ENCODE peak calls at places on chromosomes 11 and 22, in five cellular contexts. M is body of pancreas; X is stimulated activated CD4-positive, alpha-beta T cell treated with anti-CD3 and anti-CD28 coated beads, Interleukin-4, amount 100 ng/mL, for 48 hours; P is HT1080; Y is omental fat pad. J is an unnamed sample.

GRCh38 chr11:686451-687243 is 8.4 kb downstream of the DEAF1 start:
- DNase-seq in M (no peak), X (no peak), P (no peak), Y (no peak), J (no peak)

GRCh38 chr11:119062779-119063178 is 4.8 kb upstream of the VPS11 start:
- DNase-seq in M (peak), X (no peak), P (peak), Y (no peak), J (no peak)

GRCh38 chr11:1175461-1176223 is 17.9 kb downstream of the MUC5AC start:
- DNase-seq in M (no peak), X (no peak), P (no peak), Y (no peak), J (no peak)

GRCh38 chr11:129225190-129225589 is 33.1 kb upstream of the ARHGAP32 start:
- DNase-seq in M (no peak), X (no peak), P (peak), Y (no peak), J (no peak)

GRCh38 chr11:12824281-12825041 is 150.2 kb downstream of the TEAD1 start:
- DNase-seq in M (peak), X (no peak), P (no peak), Y (no peak), J (no peak)

GRCh38 chr22:29320546-29320945 is 5.0 kb upstream of the RASL10A start:
- DNase-seq in M (no peak), X (no peak), P (no peak), Y (no peak), J (no peak)

GRCh38 chr22:43230983-43231723 is 44.2 kb upstream of the TTLL12 start:
- DNase-seq in M (peak), X (peak), P (peak), Y (peak), J (no peak)

GRCh38 chr11:9600166-9600565 is 26.7 kb downstream of the WEE1 start:
- DNase-seq in M (no peak), X (no peak), P (no peak), Y (no peak), J (no peak)

GRCh38 chr11:5624489-5625278 is at the start of gene TRIM34:
- DNase-seq in M (peak), X (peak), P (peak), Y (no peak), J (no peak)

GRCh38 chr22:22703715-22704114 is 59.3 kb downstream of the GGTLC2 start:
- DNase-seq in M (no peak), X (no peak), P (peak), Y (no peak), J (no peak)

GRCh38 chr11:70727899-70728620 is 329.7 kb downstream of the CTTN start:
- DNase-seq in M (no peak), X (no peak), P (no peak), Y (no peak), J (no peak)

GRCh38 chr22:44574057-44574456 is 76.0 kb upstream of the RTL6 start:
- DNase-seq in M (peak), X (no peak), P (peak), Y (peak), J (no peak)

GRCh38 chr11:79902493-79902892 is 461.7 kb upstream of the TENM4 start:
- DNase-seq in M (no peak), X (no peak), P (peak), Y (no peak), J (no peak)

GRCh38 chr11:45939836-45940235 is 17.4 kb downstream of the LARGE2 start:
- DNase-seq in M (no peak), X (no peak), P (no peak), Y (no peak), J (no peak)

GRCh38 chr11:47469411-47470179 is 20.7 kb upstream of the RAPSN start:
- DNase-seq in M (no peak), X (no peak), P (no peak), Y (no peak), J (no peak)

GRCh38 chr11:108609681-108610080 is 16.1 kb upstream of the EXPH5 start:
- DNase-seq in M (no peak), X (no peak), P (peak), Y (no peak), J (no peak)

GRCh38 chr11:61830318-61831105 is 2.4 kb downstream of the FADS2 start:
- DNase-seq in M (no peak), X (no peak), P (no peak), Y (no peak), J (no peak)

GRCh38 chr22:28983788-28984441 is 77.7 kb downstream of the C22orf31 start:
- DNase-seq in M (no peak), X (no peak), P (no peak), Y (no peak), J (no peak)

GRCh38 chr22:27075028-27075678 is 417.8 kb downstream of the MIAT start:
- DNase-seq in M (no peak), X (no peak), P (no peak), Y (no peak), J (no peak)

GRCh38 chr11:67320011-67320410 is 16.7 kb downstream of the SSH3 start:
- DNase-seq in M (no peak), X (no peak), P (no peak), Y (no peak), J (no peak)

GRCh38 chr22:47371263-47372090 is 609.0 kb downstream of the TBC1D22A start:
- DNase-seq in M (peak), X (no peak), P (no peak), Y (no peak), J (no peak)

GRCh38 chr11:130179396-130180306 is 20.1 kb downstream of the ST14 start:
- DNase-seq in M (peak), X (no peak), P (no peak), Y (no peak), J (no peak)

GRCh38 chr22:39820266-39820665 is 73.3 kb downstream of the ENTHD1 start:
- DNase-seq in M (no peak), X (no peak), P (peak), Y (no peak), J (no peak)

GRCh38 chr11:120061761-120062560 is 76.0 kb downstream of the TRIM29 start:
- DNase-seq in M (no peak), X (no peak), P (no peak), Y (no peak), J (no peak)

GRCh38 chr22:39291501-39291900 is 27.9 kb downstream of the RPL3 start:
- DNase-seq in M (no peak), X (no peak), P (no peak), Y (no peak), J (no peak)

GRCh38 chr11:84541711-84542340 is 1085.3 kb downstream of the DLG2 start:
- DNase-seq in M (no peak), X (no peak), P (peak), Y (no peak), J (no peak)

GRCh38 chr22:48704335-48704734 is 1123.3 kb downstream of the BRD1 start:
- DNase-seq in M (no peak), X (no peak), P (no peak), Y (no peak), J (no peak)

J was measured in NCI-H2081 treated with DMSO at 0.1 percent for 48 hours.